ENCODE peak calls at places on chromosomes 4 and X, in seven cellular contexts. E, W, V, Y, I, B and H are unnamed samples.

GRCh38 chr4:126859314-126859713 is 773.4 kb upstream of the INTU start:
- DNase-seq in W (no peak), V (no peak), I (no peak), E (no peak), B (no peak), Y (no peak), H (no peak)

GRCh38 chrX:24298191-24298590 is 15.7 kb downstream of the SUPT20HL2 start:
- DNase-seq in E (no peak), I (no peak), Y (no peak), W (no peak), V (no peak), B (no peak), H (no peak)

GRCh38 chr4:112702892-112703291 is 65.9 kb downstream of the LARP7 start:
- DNase-seq in E (no peak), W (no peak), B (no peak), Y (no peak), I (no peak), V (no peak), H (no peak)

GRCh38 chrX:24203072-24203808 is 53.7 kb downstream of the ZFX start:
- DNase-seq in I (no peak), B (no peak), E (no peak), V (no peak), W (no peak), Y (no peak), H (no peak)

GRCh38 chr4:57119054-57119651 is 9.0 kb upstream of the IGFBP7 start:
- DNase-seq in I (no peak), E (no peak), W (no peak), V (no peak), B (peak), Y (no peak), H (no peak)

GRCh38 chrX:18415386-18415785 is 10.0 kb upstream of the CDKL5 start:
- DNase-seq in E (no peak), I (no peak), V (no peak), W (no peak), Y (no peak), B (no peak), H (no peak)

GRCh38 chr4:155592568-155593343 is 73.9 kb upstream of the GUCY1A1 start:
- DNase-seq in Y (no peak), I (no peak), E (no peak), B (no peak), W (no peak), V (no peak), H (no peak)

GRCh38 chr4:106530034-106530361 is 161.4 kb upstream of the GIMD1 start:
- DNase-seq in E (no peak), V (no peak), B (no peak), W (no peak), Y (no peak), I (no peak), H (no peak)

GRCh38 chr4:6943012-6943869 is 33.6 kb downstream of the TBC1D14 start:
- DNase-seq in B (no peak), E (no peak), W (peak), V (no peak), Y (no peak), I (no peak), H (no peak)

GRCh38 chr4:88976514-88977035 is 80.4 kb downstream of the FAM13A start:
- DNase-seq in V (no peak), B (no peak), E (no peak), W (no peak), I (no peak), Y (no peak), H (no peak)

GRCh38 chrX:67636532-67636931 is 92.7 kb downstream of the AR start:
- DNase-seq in Y (no peak), V (no peak), B (no peak), E (no peak), W (no peak), I (no peak), H (no peak)

GRCh38 chrX:33741807-33742206 is 390.3 kb downstream of the FAM47A start:
- DNase-seq in Y (no peak), V (no peak), W (peak), B (no peak), I (no peak), E (no peak), H (no peak)

GRCh38 chr4:56530269-56531148 is 24.9 kb downstream of the ARL9 start:
- DNase-seq in Y (peak), V (peak), W (peak), I (peak), B (peak), E (peak), H (peak)

GRCh38 chrX:150366951-150367545 is 3.9 kb downstream of the MAMLD1 start:
- DNase-seq in I (peak), B (no peak), E (no peak), V (no peak), W (no peak), Y (no peak), H (no peak)

GRCh38 chr4:152663203-152664066 is 16.4 kb downstream of the TMEM154 start:
- DNase-seq in V (no peak), E (no peak), I (no peak), B (no peak), Y (peak), W (no peak), H (no peak)